ENCODE peak calls at places on chromosomes 2 and 18, in ten cellular contexts. Y is LNCaP clone FGC; H is spleen; Q is stimulated activated naive B cell treated with anti-CD40 and anti-IgM and Interleukin-4, amounts not matched to agents 10 μg/mL and 1 μg/mL and 100 μg/mL, for 72 hours; D is iPS DF 6.9; S is germinal center; G is NCI-H1436 treated with DMSO at 0.1 percent for 48 hours; K is pons; C is uterus; I is cardiac muscle cell. R is an unnamed sample.

GRCh38 chr2:237588044-237588696 is 2.4 kb downstream of the RAB17 start:
- DNase-seq in Y (no peak), H (peak; percentile 17), Q (no peak), D (no peak), S (no peak), G (no peak), K (no peak), C (no peak), I (no peak), R (no peak)

GRCh38 chr2:208542465-208543041 is 136.0 kb downstream of the PTH2R start:
- DNase-seq in Y (no peak), H (no peak), Q (no peak), D (no peak), S (no peak), G (no peak), K (no peak), C (no peak), I (no peak), R (no peak)

GRCh38 chr2:178296394-178297090 is 102.2 kb downstream of the OSBPL6 start:
- DNase-seq in Y (no peak), H (no peak), Q (no peak), D (no peak), S (no peak), G (no peak), K (no peak), C (no peak), I (no peak), R (no peak)

GRCh38 chr2:224404766-224405165 is 2.9 kb upstream of the FAM124B start:
- DNase-seq in Y (no peak), H (no peak), Q (no peak), D (no peak), S (no peak), G (no peak), K (no peak), C (no peak), I (no peak), R (no peak)

GRCh38 chr2:68831688-68832087 is 39.5 kb downstream of the BMP10 start:
- DNase-seq in Y (no peak), H (no peak), Q (no peak), D (no peak), S (no peak), G (no peak), K (no peak), C (no peak), I (peak; percentile 60), R (no peak)

GRCh38 chr2:59874971-59875755 is 678.3 kb downstream of the BCL11A start:
- DNase-seq in Y (no peak), H (no peak), Q (no peak), D (no peak), S (no peak), G (no peak), K (no peak), C (no peak), I (no peak), R (no peak)

GRCh38 chr2:36338827-36339145 is 16.8 kb upstream of the CRIM1 start:
- DNase-seq in Y (no peak), H (no peak), Q (no peak), D (no peak), S (no peak), G (no peak), K (no peak), C (no peak), I (peak; percentile 36), R (no peak)

GRCh38 chr2:98565286-98565860 is 42.9 kb downstream of the COA5 start:
- DNase-seq in Y (no peak), H (no peak), Q (no peak), D (no peak), S (no peak), G (no peak), K (no peak), C (no peak), I (no peak), R (no peak)

GRCh38 chr2:215652432-215652831 is 216.6 kb upstream of the FN1 start:
- DNase-seq in Y (no peak), H (no peak), Q (no peak), D (no peak), S (no peak), G (no peak), K (no peak), C (no peak), I (no peak), R (peak; percentile 54)

GRCh38 chr18:21000667-21001066 is 110.9 kb downstream of the ROCK1 start:
- DNase-seq in Y (no peak), H (no peak), Q (no peak), D (no peak), S (no peak), G (no peak), K (no peak), C (no peak), I (peak; percentile 21), R (peak; percentile 20)

GRCh38 chr2:230794472-230794871 is 70.3 kb upstream of the ITM2C start:
- DNase-seq in Y (no peak), H (no peak), Q (no peak), D (no peak), S (no peak), G (no peak), K (no peak), C (no peak), I (peak; percentile 40), R (no peak)

GRCh38 chr18:9951022-9951859 is 37.4 kb downstream of the VAPA start:
- DNase-seq in Y (no peak), H (no peak), Q (no peak), D (peak; percentile 58), S (no peak), G (no peak), K (peak; percentile 89), C (no peak), I (peak; percentile 80), R (peak; percentile 38)

GRCh38 chr2:3483227-3483985 is 35.9 kb downstream of the ADI1 start:
- DNase-seq in Y (peak; percentile 60), H (peak; percentile 72), Q (no peak), D (peak; percentile 92), S (no peak), G (no peak), K (no peak), C (peak; percentile 49), I (peak; percentile 84), R (no peak)

GRCh38 chr2:45176399-45176798 is 167.1 kb upstream of the SIX2 start:
- DNase-seq in Y (no peak), H (no peak), Q (no peak), D (no peak), S (no peak), G (no peak), K (no peak), C (no peak), I (no peak), R (no peak)

GRCh38 chr2:64426191-64426952 is 27.6 kb upstream of the LGALSL start:
- DNase-seq in Y (no peak), H (no peak), Q (no peak), D (no peak), S (no peak), G (no peak), K (no peak), C (no peak), I (peak; percentile 56), R (no peak)

GRCh38 chr2:40103163-40103562 is 324.1 kb upstream of the THUMPD2 start:
- DNase-seq in Y (no peak), H (no peak), Q (no peak), D (no peak), S (no peak), G (no peak), K (no peak), C (no peak), I (peak; percentile 80), R (no peak)

GRCh38 chr2:166572958-166573357 is 78.9 kb upstream of the SCN7A start:
- DNase-seq in Y (no peak), H (no peak), Q (no peak), D (no peak), S (no peak), G (no peak), K (no peak), C (no peak), I (no peak), R (no peak)

GRCh38 chr18:26488417-26489009 is 59.8 kb downstream of the KCTD1 start:
- DNase-seq in Y (no peak), H (no peak), Q (no peak), D (no peak), S (no peak), G (no peak), K (no peak), C (no peak), I (no peak), R (no peak)

GRCh38 chr2:212811036-212811805 is 272.6 kb upstream of the ERBB4 start:
- DNase-seq in Y (no peak), H (no peak), Q (no peak), D (no peak), S (no peak), G (no peak), K (no peak), C (no peak), I (peak; percentile 44), R (no peak)

GRCh38 chr2:23486676-23487075 is 101.7 kb downstream of the KLHL29 start:
- DNase-seq in Y (no peak), H (no peak), Q (no peak), D (no peak), S (no peak), G (no peak), K (no peak), C (peak; percentile 28), I (peak; percentile 58), R (no peak)

GRCh38 chr18:57836557-57836956 is 33.4 kb upstream of the ATP8B1 start:
- DNase-seq in Y (no peak), H (no peak), Q (no peak), D (no peak), S (no peak), G (no peak), K (peak; percentile 6), C (no peak), I (no peak), R (no peak)

GRCh38 chr2:221060335-221060734 is 511.8 kb downstream of the EPHA4 start:
- DNase-seq in Y (no peak), H (no peak), Q (no peak), D (no peak), S (no peak), G (no peak), K (no peak), C (no peak), I (no peak), R (no peak)